ENCODE peak calls at places on chromosomes 2 and 18, in nine cellular contexts. G, R, T, F, K, X, S, H and A are unnamed samples.

GRCh38 chr2:200471324-200471848 is 38.5 kb downstream of the KCTD18 start:
- DNase-seq in S (no peak), F (peak), G (no peak), T (peak), K (peak), X (peak), R (peak), H (no peak), A (no peak)

GRCh38 chr18:68874361-68874760 is 76.5 kb downstream of the CCDC102B start:
- DNase-seq in S (no peak), T (no peak), R (no peak), K (no peak), G (no peak), F (no peak), X (peak), H (no peak), A (no peak)

GRCh38 chr2:104702451-104702850 is 151.5 kb upstream of the POU3F3 start:
- DNase-seq in X (no peak), R (no peak), K (no peak), F (no peak), T (peak), H (no peak), G (no peak), S (no peak), A (no peak)

GRCh38 chr2:241443486-241444223 is 64.7 kb downstream of the STK25 start:
- DNase-seq in X (peak), R (peak), K (peak), G (peak), T (no peak), S (no peak), F (no peak), H (no peak), A (peak)

GRCh38 chr2:221518937-221519635 is 53.0 kb downstream of the EPHA4 start:
- DNase-seq in R (no peak), S (no peak), T (peak), X (no peak), K (no peak), H (no peak), F (no peak), G (no peak), A (no peak)

GRCh38 chr2:217622205-217622621 is 380.6 kb downstream of the TNS1 start:
- DNase-seq in T (peak), R (peak), F (no peak), H (peak), S (no peak), K (no peak), G (peak), X (peak), A (peak)

GRCh38 chr18:7221424-7222155 is 9.3 kb upstream of the LRRC30 start:
- DNase-seq in R (peak), K (peak), F (no peak), H (peak), T (peak), G (no peak), S (no peak), X (peak), A (peak)

GRCh38 chr2:204748286-204748685 is 203.0 kb downstream of the PARD3B start:
- DNase-seq in X (no peak), H (no peak), S (no peak), T (no peak), K (peak), R (no peak), G (no peak), F (no peak), A (no peak)

GRCh38 chr2:42359894-42360483 is 1.0 kb downstream of the COX7A2L start:
- DNase-seq in H (no peak), S (no peak), F (no peak), R (no peak), T (peak), K (peak), G (no peak), X (peak), A (no peak)

GRCh38 chr2:19538411-19538963 is 180.1 kb upstream of the OSR1 start:
- DNase-seq in G (no peak), X (peak), K (peak), T (peak), H (peak), R (no peak), F (no peak), S (no peak), A (peak)

GRCh38 chr2:158962074-158962473 is 6.4 kb upstream of the TANC1 start:
- DNase-seq in S (no peak), G (no peak), H (no peak), F (no peak), X (no peak), R (no peak), T (no peak), K (no peak), A (no peak)

GRCh38 chr18:49572935-49573334 is 11.1 kb downstream of the LIPG start:
- DNase-seq in R (no peak), G (no peak), T (no peak), S (no peak), K (no peak), X (no peak), F (no peak), H (no peak), A (no peak)

GRCh38 chr2:64989126-64989981 is at the start of gene SLC1A4:
- DNase-seq in R (peak), X (peak), H (peak), S (peak), G (peak), F (peak), T (peak), K (peak), A (peak)

GRCh38 chr18:34754300-34754699 is 44.2 kb downstream of the DTNA start:
- DNase-seq in R (no peak), K (no peak), X (no peak), F (no peak), G (no peak), H (no peak), T (no peak), S (no peak), A (no peak)

GRCh38 chr2:164706522-164706921 is 85.2 kb upstream of the GRB14 start:
- DNase-seq in S (no peak), F (no peak), R (no peak), K (peak), X (peak), G (no peak), H (no peak), T (peak), A (peak)

GRCh38 chr18:23311346-23312103 is 141.6 kb upstream of the RIOK3 start:
- DNase-seq in K (peak), X (peak), G (no peak), H (peak), S (peak), T (no peak), R (no peak), F (no peak), A (no peak)

GRCh38 chr2:13193075-13193474 is 476.3 kb downstream of the TRIB2 start:
- DNase-seq in F (no peak), H (no peak), K (peak), R (peak), S (no peak), X (peak), T (peak), G (no peak), A (no peak)

GRCh38 chr18:48152549-48152948 is 222.1 kb upstream of the SMAD2 start:
- DNase-seq in S (no peak), F (no peak), H (no peak), G (no peak), X (peak), R (no peak), K (peak), T (no peak), A (no peak)

GRCh38 chr2:240906141-240906910 is at the start of gene CROCC2:
- DNase-seq in H (no peak), T (no peak), X (no peak), R (no peak), S (peak), G (no peak), F (no peak), K (no peak), A (no peak)

GRCh38 chr18:2150566-2150965 is 420.7 kb downstream of the METTL4 start:
- DNase-seq in F (no peak), K (no peak), S (no peak), H (no peak), X (no peak), R (no peak), G (no peak), T (no peak), A (no peak)